ENCODE peak calls at places on chromosome 6, in five cellular contexts. K is ELF-1; L is EL; J is activated CD8-positive, alpha-beta memory T cell treated with anti-CD3 and anti-CD28 coated beads, Interleukin-2, amount 50 U/mL, for 48 hours; R is kidney tubule cell. X is an unnamed sample.

GRCh38 chr6:16761469-16762264 is 407 bp upstream of the ATXN1 start:
- DNase-seq in K (peak), L (peak), J (peak), R (peak), X (peak)

GRCh38 chr6:95249176-95249575 is 328.2 kb upstream of the MANEA start:
- DNase-seq in K (no peak), L (no peak), J (no peak), R (no peak), X (no peak)

GRCh38 chr6:131682427-131682826 is 18.8 kb downstream of the OR2A4 start:
- DNase-seq in K (no peak), L (peak), J (no peak), R (no peak), X (no peak)

GRCh38 chr6:73728548-73729205 is 32.7 kb downstream of the CD109 start:
- DNase-seq in K (no peak), L (no peak), J (peak), R (no peak), X (no peak)

GRCh38 chr6:111874030-111874425 is 776 bp upstream of the FYN start:
- DNase-seq in K (no peak), L (peak), J (no peak), R (no peak), X (no peak)

GRCh38 chr6:16819752-16820151 is 58.5 kb upstream of the ATXN1 start:
- DNase-seq in K (no peak), L (peak), J (no peak), R (no peak), X (no peak)

GRCh38 chr6:45677381-45677992 is 299.8 kb upstream of the SUPT3H start:
- DNase-seq in K (no peak), L (no peak), J (peak), R (peak), X (peak)

GRCh38 chr6:150907385-150907784 is 41.9 kb downstream of the MTHFD1L start:
- DNase-seq in K (no peak), L (no peak), J (no peak), R (no peak), X (no peak)

GRCh38 chr6:130796313-130796905 is 30.8 kb upstream of the SMLR1 start:
- DNase-seq in K (peak), L (peak), J (no peak), R (peak), X (no peak)

GRCh38 chr6:27604986-27605385 is 132.1 kb upstream of the ZNF184 start:
- DNase-seq in K (no peak), L (peak), J (no peak), R (peak), X (no peak)

GRCh38 chr6:158642805-158643489 is 1.6 kb downstream of the DYNLT1 start:
- DNase-seq in K (no peak), L (no peak), J (peak), R (peak), X (peak)